ENCODE peak calls at places on chromosomes 16 and 17, in eight cellular contexts. N is spleen, O is esophagus squamous epithelium, P is Peyer's patch, W is GM12891, D is lower leg skin, C is tibial nerve, S is A549. T is an unnamed sample.
A peak's percentile ranks its signal among the peaks of the same experiment; 100 is the strongest.

GRCh38 chr17:48002208-48002919 is 31.5 kb downstream of the CDK5RAP3 start:
- DNase-seq in S (peak; percentile 36), P (no peak), N (no peak), O (no peak), D (no peak), C (no peak), W (no peak), T (no peak)

GRCh38 chr16:5066511-5066910 is 755 bp upstream of the C16orf89 start:
- DNase-seq in O (no peak), N (peak; percentile 6), P (no peak), W (no peak), D (no peak), S (no peak), C (no peak), T (no peak)

GRCh38 chr16:69562818-69563217 is 2.9 kb upstream of the NFAT5 start:
- DNase-seq in O (no peak), N (no peak), S (no peak), D (no peak), P (no peak), C (no peak), W (no peak), T (no peak)

GRCh38 chr17:76710863-76711611 is at the start of gene MXRA7:
- DNase-seq in W (peak; percentile 58), S (peak; percentile 78), D (no peak), P (peak; percentile 75), N (peak; percentile 90), O (no peak), C (peak; percentile 61), T (peak; percentile 84)

GRCh38 chr16:49452568-49452967 is 79.0 kb downstream of the C16orf78 start:
- DNase-seq in W (no peak), D (no peak), C (no peak), O (no peak), N (peak; percentile 50), S (no peak), P (no peak), T (peak; percentile 53)

GRCh38 chr16:50360033-50360778 is 8.6 kb downstream of the BRD7 start:
- DNase-seq in P (no peak), W (no peak), S (no peak), O (no peak), D (no peak), N (no peak), C (no peak), T (no peak)

GRCh38 chr16:65490296-65490695 is 368.4 kb upstream of the CDH11 start:
- DNase-seq in S (no peak), P (no peak), O (no peak), D (no peak), W (no peak), N (no peak), C (no peak), T (no peak)

GRCh38 chr16:48013476-48013875 is 142.3 kb downstream of the ABCC12 start:
- DNase-seq in C (no peak), O (no peak), D (no peak), S (no peak), W (no peak), P (no peak), N (no peak), T (no peak)

GRCh38 chr17:82105882-82106696 is 8.1 kb upstream of the FASN start:
- DNase-seq in O (no peak), S (peak; percentile 88), C (no peak), W (peak; percentile 94), N (peak; percentile 91), D (no peak), P (peak; percentile 78), T (peak; percentile 74)
- TF ChIP-seq POLR2A in O (no peak), S (peak; percentile 60), C (peak; percentile 4), W (peak; percentile 87), N (no peak), D (no peak), P (peak; percentile 44), T (no peak)

DNA sequence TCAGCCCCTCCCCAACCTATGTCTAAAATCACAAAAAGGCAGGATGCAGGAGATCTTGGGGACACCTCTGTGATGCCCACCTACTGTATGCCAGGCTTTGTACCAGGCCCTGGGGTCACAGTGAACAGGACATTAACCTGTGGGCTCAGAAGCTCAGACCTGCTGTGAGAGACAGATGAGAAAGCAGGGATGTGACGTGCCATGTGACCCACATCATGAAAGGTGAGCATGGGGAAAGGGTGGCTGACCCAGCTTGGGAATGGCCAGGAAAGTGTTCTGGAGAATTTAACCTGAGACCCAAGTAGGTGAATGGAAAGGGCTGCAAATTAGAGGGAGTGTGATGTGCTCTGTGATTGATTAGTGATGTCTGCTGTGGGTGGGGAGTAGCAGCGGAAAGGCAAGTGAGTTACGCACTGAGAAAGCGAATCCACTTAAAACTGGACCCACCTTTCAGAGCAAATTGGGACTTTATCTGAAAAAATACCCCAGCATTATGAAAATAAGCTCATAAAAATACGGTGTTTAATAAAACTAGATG is 132.2 kb downstream of the IRF8 start:
- DNase-seq in C (no peak), N (no peak), S (no peak), D (no peak), W (no peak), O (no peak), P (no peak), T (no peak)
- TF ChIP-seq POLR2A in C (no peak), N (no peak), S (no peak), D (no peak), W (no peak), O (no peak), P (no peak), T (no peak)

GRCh38 chr17:19448341-19449268 is 37.6 kb downstream of the RNF112 start:
- DNase-seq in D (peak; percentile 61), S (no peak), O (no peak), N (no peak), P (no peak), W (no peak), C (peak; percentile 57), T (no peak)
- TF ChIP-seq POLR2A in D (no peak), S (no peak), O (no peak), N (no peak), P (no peak), W (no peak), C (no peak), T (no peak)

GRCh38 chr16:29809031-29809747 is 2.8 kb upstream of the PRRT2 start:
- DNase-seq in S (no peak), O (no peak), D (no peak), P (no peak), W (no peak), N (peak; percentile 86), C (no peak), T (no peak)
- TF ChIP-seq POLR2A in S (no peak), O (no peak), D (no peak), P (no peak), W (peak; percentile 18), N (no peak), C (no peak), T (no peak)

GRCh38 chr17:55730808-55731207 is 8.1 kb upstream of the TMEM100 start:
- DNase-seq in S (no peak), P (no peak), N (no peak), W (no peak), O (no peak), D (no peak), C (no peak), T (no peak)

GRCh38 chr17:55729484-55729883 is 6.8 kb upstream of the TMEM100 start:
- DNase-seq in W (no peak), N (no peak), P (no peak), S (no peak), O (no peak), C (no peak), D (no peak), T (no peak)

GRCh38 chr17:55734128-55734781 is 11.6 kb upstream of the TMEM100 start:
- DNase-seq in O (no peak), C (no peak), S (no peak), D (no peak), W (no peak), N (no peak), P (no peak), T (no peak)

GRCh38 chr17:55730380-55730779 is 7.7 kb upstream of the TMEM100 start:
- DNase-seq in S (no peak), C (no peak), D (no peak), O (no peak), W (no peak), P (no peak), N (no peak), T (no peak)

GRCh38 chr17:55731586-55732250 is 9.1 kb upstream of the TMEM100 start:
- DNase-seq in D (peak; percentile 75), C (peak; percentile 56), S (no peak), N (no peak), P (no peak), O (no peak), W (no peak), T (peak; percentile 85)
- TF ChIP-seq POLR2A in D (no peak), C (no peak), S (no peak), N (no peak), P (no peak), O (no peak), W (no peak), T (no peak)

GRCh38 chr16:2340564-2341455 is at the start of gene ABCA3:
- DNase-seq in O (peak; percentile 55), P (peak; percentile 97), D (peak; percentile 86), W (peak; percentile 93), N (peak; percentile 98), C (peak; percentile 83), S (peak; percentile 84), T (peak; percentile 92)
- TF ChIP-seq POLR2A in O (no peak), P (no peak), D (no peak), W (no peak), N (no peak), C (no peak), S (peak; percentile 62), T (no peak)

DNA sequence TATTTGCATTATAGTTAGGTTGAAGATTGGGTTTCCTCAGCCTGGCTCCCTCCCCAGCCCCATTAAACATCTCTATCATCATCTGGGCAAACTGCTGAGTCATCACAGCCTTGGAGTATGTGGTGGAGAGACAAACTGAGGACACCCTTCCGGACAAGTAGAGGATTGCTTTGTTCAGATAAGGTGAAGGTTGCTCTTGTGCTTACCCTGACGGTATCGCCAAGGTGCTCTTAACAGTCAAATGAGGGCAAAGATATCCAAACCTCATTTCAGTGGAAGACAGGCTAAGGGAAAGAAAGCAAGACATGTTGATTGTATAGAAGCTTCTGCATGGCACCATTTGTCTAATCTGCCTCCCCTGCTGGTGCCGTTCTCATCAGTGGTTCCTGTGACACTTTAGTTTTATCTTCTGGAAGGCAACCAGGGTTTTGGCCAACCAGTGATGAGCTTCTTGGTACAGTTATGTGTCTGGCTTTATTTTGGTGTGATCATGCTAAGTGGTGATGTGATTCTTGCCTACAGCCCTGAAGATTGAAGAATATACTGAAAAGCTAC is 56.9 kb upstream of the LGALS9 start:
- DNase-seq in O (no peak), C (no peak), D (no peak), P (no peak), W (no peak), N (no peak), S (no peak), T (no peak)
- TF ChIP-seq POLR2A in O (no peak), C (no peak), D (no peak), P (no peak), W (no peak), N (no peak), S (no peak), T (no peak)

T was measured in suprapubic skin.